ENCODE peak calls at places on chromosome 6, in six cellular contexts. O is cardiac muscle cell, Y is progenitor cell of endocrine pancreas, U is ovary, L is WTC11, X is IMR-90. M is an unnamed sample.

GRCh38 chr6:24766685-24767462 is 7.9 kb upstream of the GMNN start:
- DNase-seq in O (peak; percentile 56), L (no peak), Y (no peak), X (peak; percentile 49), U (no peak), M (peak; percentile 35)

GRCh38 chr6:46925563-46926253 is 4.0 kb upstream of the ADGRF5 start:
- DNase-seq in O (peak; percentile 92), L (no peak), U (no peak), X (peak; percentile 35), Y (no peak), M (peak; percentile 65)

GRCh38 chr6:145244712-145245111 is 490.6 kb downstream of the EPM2A start:
- DNase-seq in O (peak; percentile 38), X (no peak), Y (no peak), L (no peak), U (no peak), M (no peak)

GRCh38 chr6:10695086-10695657 is 400 bp downstream of the PAK1IP1 start:
- DNase-seq in X (peak; percentile 0), O (no peak), Y (no peak), U (no peak), L (no peak), M (no peak)

GRCh38 chr6:170258395-170258794 is 32.5 kb downstream of the DLL1 start:
- DNase-seq in Y (no peak), X (no peak), L (no peak), U (no peak), O (no peak), M (no peak)

GRCh38 chr6:68649669-68650068 is 14.6 kb downstream of the ADGRB3 start:
- DNase-seq in U (no peak), L (peak; percentile 24), O (no peak), Y (no peak), X (no peak), M (no peak)

GRCh38 chr6:35318200-35318844 is 20.7 kb downstream of the DEF6 start:
- DNase-seq in X (peak; percentile 72), U (peak; percentile 83), Y (peak; percentile 92), L (peak; percentile 96), O (peak; percentile 84), M (peak; percentile 71)

GRCh38 chr6:46366190-46366900 is 124.9 kb downstream of the RCAN2 start:
- DNase-seq in L (no peak), X (no peak), U (no peak), Y (no peak), O (no peak), M (no peak)

GRCh38 chr6:26033132-26033941 is 53.9 kb upstream of the HFE start:
- DNase-seq in L (peak; percentile 71), U (peak; percentile 56), Y (peak; percentile 29), X (peak; percentile 99), O (peak; percentile 98), M (peak; percentile 99)

DNA sequence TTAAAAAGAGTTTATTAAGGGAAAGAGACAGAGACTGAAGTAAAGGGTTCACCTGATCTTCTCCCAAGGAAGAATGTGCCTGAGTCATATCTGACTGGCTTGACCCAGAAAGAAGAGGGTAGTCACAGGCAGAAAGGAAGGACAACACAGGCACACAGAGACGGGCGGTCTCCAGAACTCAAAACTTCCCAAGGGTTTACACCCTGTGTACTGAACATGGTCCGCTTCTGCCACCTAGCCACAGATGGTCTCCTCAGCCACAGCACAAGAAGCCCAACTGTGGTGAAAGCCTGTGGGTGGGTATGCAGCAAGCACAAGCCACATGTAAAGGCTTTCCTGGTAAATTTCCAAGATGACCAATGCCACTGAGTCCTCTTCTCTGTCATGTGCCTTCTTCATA is 17.2 kb downstream of the UNC5CL start:
- DNase-seq in O (peak; percentile 40), L (peak; percentile 29), X (peak; percentile 46), Y (no peak), U (peak; percentile 47), M (peak; percentile 65)
- TF ChIP-seq CTCF in O (peak; percentile 6), L (no peak), X (peak; percentile 51), Y (no peak), U (peak; percentile 6), M (peak; percentile 63)

DNA sequence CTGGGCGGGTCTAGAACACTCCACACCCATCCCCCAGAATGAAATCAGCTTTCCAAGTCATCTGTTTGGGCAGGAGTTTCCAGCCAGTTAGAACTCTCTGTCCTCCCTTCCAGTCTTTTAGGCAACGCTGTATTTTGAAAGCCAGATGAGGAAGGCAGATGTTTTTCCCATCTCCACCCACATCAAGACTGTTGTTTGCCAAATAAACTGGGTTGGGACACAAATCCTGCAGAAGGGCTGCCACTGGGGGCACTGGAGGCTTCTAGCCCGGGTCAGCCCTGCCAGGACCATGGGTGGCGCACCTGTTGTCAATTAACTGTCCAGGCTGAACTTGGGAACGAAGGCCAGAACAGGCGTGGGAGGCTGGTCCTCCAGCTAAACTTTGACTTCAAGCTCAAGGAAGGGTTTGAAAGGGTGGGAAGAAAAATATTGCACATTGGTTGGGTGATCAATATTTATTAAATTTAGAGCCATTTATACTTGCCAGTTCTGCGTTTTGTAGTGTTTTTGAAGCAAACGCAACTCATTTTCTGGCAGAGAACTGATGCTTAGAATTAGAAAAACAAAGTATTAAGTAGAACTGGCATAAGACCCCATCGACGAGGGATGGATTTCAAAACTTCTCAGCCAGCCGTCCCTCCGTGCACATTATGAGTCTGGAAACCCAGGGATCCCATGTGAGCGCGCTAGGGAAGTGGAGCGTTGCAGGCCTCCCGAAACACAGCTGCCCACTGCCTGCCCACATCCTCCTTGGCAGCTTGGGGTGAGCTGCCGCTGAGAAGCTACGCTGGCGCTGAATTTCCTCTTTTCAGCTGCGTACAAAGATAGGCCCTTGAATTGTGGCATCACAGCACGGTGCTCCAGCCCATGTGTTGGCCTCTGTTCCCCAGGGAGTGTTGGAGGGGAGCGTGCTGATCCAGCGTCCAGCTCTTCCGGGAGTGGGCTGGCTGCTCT is 297.4 kb downstream of the QKI start:
- DNase-seq in X (no peak), O (no peak), Y (no peak), U (no peak), L (no peak), M (no peak)
- TF ChIP-seq CTCF in X (no peak), O (no peak), Y (no peak), U (no peak), L (no peak), M (peak; percentile 11)

GRCh38 chr6:134574491-134574890 is 256.6 kb upstream of the SGK1 start:
- DNase-seq in O (no peak), X (no peak), L (no peak), Y (no peak), U (no peak), M (no peak)

GRCh38 chr6:134577998-134578397 is 260.1 kb upstream of the SGK1 start:
- DNase-seq in U (no peak), L (no peak), Y (no peak), X (peak; percentile 59), O (peak; percentile 20), M (peak; percentile 21)
- TF ChIP-seq CTCF in U (no peak), L (no peak), Y (no peak), X (peak; percentile 21), O (no peak), M (peak; percentile 50)

GRCh38 chr6:1893470-1894130 is 283.9 kb downstream of the FOXC1 start:
- DNase-seq in L (peak; percentile 64), U (no peak), Y (no peak), O (peak; percentile 31), X (no peak), M (no peak)
- TF ChIP-seq CTCF in L (peak; percentile 16), U (no peak), Y (peak; percentile 38), O (peak; percentile 40), X (peak; percentile 34), M (peak; percentile 79)

DNA sequence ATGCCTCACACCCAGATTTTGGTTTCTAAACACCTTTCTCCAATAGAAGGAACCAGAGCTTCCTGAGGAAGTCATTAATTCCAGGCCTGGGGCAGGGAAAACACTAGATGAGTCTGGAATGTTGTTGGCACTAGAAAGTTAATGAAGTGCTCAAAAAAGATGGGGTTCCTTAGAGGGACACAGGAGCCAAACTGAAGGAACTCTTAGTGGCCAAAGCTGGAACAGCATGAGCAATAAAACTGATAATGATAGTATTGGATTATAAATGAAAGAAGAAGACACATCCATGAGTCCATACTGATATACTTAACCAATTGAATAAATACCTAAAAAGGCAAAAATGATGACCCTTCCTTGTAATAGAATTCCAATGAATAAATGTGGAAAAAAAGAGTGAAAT is 4.4 kb downstream of the IL20RA start:
- DNase-seq in U (no peak), X (no peak), Y (no peak), O (no peak), L (no peak), M (no peak)
- TF ChIP-seq CTCF in U (no peak), X (no peak), Y (no peak), O (no peak), L (no peak), M (peak; percentile 43)

GRCh38 chr6:16761469-16762264 is 407 bp upstream of the ATXN1 start:
- DNase-seq in L (peak; percentile 87), X (peak; percentile 91), U (peak; percentile 83), Y (peak; percentile 77), O (peak; percentile 95), M (peak; percentile 89)
- TF ChIP-seq CTCF in L (no peak), X (peak; percentile 56), U (no peak), Y (peak; percentile 45), O (peak; percentile 16), M (peak; percentile 63)

M was measured in HFFc6.